ENCODE peak calls at places on chromosomes 5 and 9, in six cellular contexts. One of them, this sample, is unnamed.

GRCh38 chr5:126542441-126542840 is 52.6 kb downstream of the ALDH7A1 start:
- DNase-seq in GM23338: no peak
- DNase-seq in SK-N-SH: no peak
- DNase-seq in DND-41: no peak
- DNase-seq in fibroblast of lung: no peak
- DNase-seq in hepatocyte: no peak
- DNase-seq in this sample: no peak

GRCh38 chr5:119926301-119926700 is 296.9 kb downstream of the FAM170A start:
- DNase-seq in fibroblast of lung: no peak
- DNase-seq in SK-N-SH: no peak
- DNase-seq in DND-41: no peak
- DNase-seq in GM23338: no peak
- DNase-seq in hepatocyte: no peak
- DNase-seq in this sample: no peak

GRCh38 chr5:34682926-34683623 is 26.9 kb downstream of the RAI14 start:
- DNase-seq in SK-N-SH: no peak
- DNase-seq in DND-41: no peak
- DNase-seq in GM23338: no peak
- DNase-seq in hepatocyte: no peak
- DNase-seq in fibroblast of lung: peak
- DNase-seq in this sample: no peak

GRCh38 chr9:69044226-69045219 is 9.0 kb downstream of the FXN start:
- DNase-seq in DND-41: no peak
- DNase-seq in SK-N-SH: peak
- DNase-seq in fibroblast of lung: peak
- DNase-seq in GM23338: peak
- DNase-seq in hepatocyte: no peak
- DNase-seq in this sample: no peak

GRCh38 chr9:759541-759940 is 82.0 kb upstream of the DMRT1 start:
- DNase-seq in DND-41: no peak
- DNase-seq in SK-N-SH: no peak
- DNase-seq in GM23338: no peak
- DNase-seq in fibroblast of lung: no peak
- DNase-seq in hepatocyte: no peak
- DNase-seq in this sample: no peak

GRCh38 chr5:55187370-55187769 is 14.4 kb upstream of the CDC20B start:
- DNase-seq in SK-N-SH: no peak
- DNase-seq in hepatocyte: peak
- DNase-seq in fibroblast of lung: no peak
- DNase-seq in GM23338: peak
- DNase-seq in DND-41: no peak
- DNase-seq in this sample: peak

GRCh38 chr5:132896685-132897084 is 23.2 kb downstream of the LEAP2 start:
- DNase-seq in SK-N-SH: no peak
- DNase-seq in GM23338: no peak
- DNase-seq in hepatocyte: no peak
- DNase-seq in DND-41: no peak
- DNase-seq in fibroblast of lung: no peak
- DNase-seq in this sample: no peak

GRCh38 chr5:167814828-167815227 is 476.6 kb upstream of the WWC1 start:
- DNase-seq in hepatocyte: no peak
- DNase-seq in fibroblast of lung: peak
- DNase-seq in GM23338: peak
- DNase-seq in DND-41: no peak
- DNase-seq in SK-N-SH: no peak
- DNase-seq in this sample: no peak

GRCh38 chr5:56516441-56516840 is 283.3 kb upstream of the ANKRD55 start:
- DNase-seq in fibroblast of lung: no peak
- DNase-seq in DND-41: no peak
- DNase-seq in GM23338: no peak
- DNase-seq in hepatocyte: no peak
- DNase-seq in SK-N-SH: no peak
- DNase-seq in this sample: no peak

GRCh38 chr9:138024131-138024530 is 146.5 kb downstream of the CACNA1B start:
- DNase-seq in GM23338: no peak
- DNase-seq in fibroblast of lung: no peak
- DNase-seq in hepatocyte: no peak
- DNase-seq in SK-N-SH: no peak
- DNase-seq in DND-41: no peak
- DNase-seq in this sample: no peak

GRCh38 chr9:105064248-105065118 is 136.5 kb upstream of the ABCA1 start:
- DNase-seq in hepatocyte: peak
- DNase-seq in DND-41: peak
- DNase-seq in fibroblast of lung: peak
- DNase-seq in GM23338: peak
- DNase-seq in SK-N-SH: peak
- DNase-seq in this sample: peak

GRCh38 chr5:129904102-129904666 is at the start of gene CHSY3:
- DNase-seq in DND-41: no peak
- DNase-seq in fibroblast of lung: peak
- DNase-seq in hepatocyte: peak
- DNase-seq in SK-N-SH: peak
- DNase-seq in GM23338: peak
- DNase-seq in this sample: no peak
- H3K4me2 ChIP-seq in DND-41: no peak
- H3K4me2 ChIP-seq in fibroblast of lung: peak
- H3K4me2 ChIP-seq in hepatocyte: peak
- H3K4me2 ChIP-seq in SK-N-SH: peak
- H3K4me2 ChIP-seq in GM23338: peak
- H3K4me2 ChIP-seq in this sample: no peak

GRCh38 chr9:35395076-35395675 is 94.7 kb upstream of the RUSC2 start:
- DNase-seq in DND-41: no peak
- DNase-seq in fibroblast of lung: no peak
- DNase-seq in hepatocyte: no peak
- DNase-seq in SK-N-SH: no peak
- DNase-seq in GM23338: no peak
- DNase-seq in this sample: no peak

GRCh38 chr9:35398651-35399335 is 91.1 kb upstream of the RUSC2 start:
- DNase-seq in fibroblast of lung: no peak
- DNase-seq in hepatocyte: no peak
- DNase-seq in GM23338: no peak
- DNase-seq in DND-41: no peak
- DNase-seq in SK-N-SH: no peak
- DNase-seq in this sample: no peak

GRCh38 chr9:35397216-35397698 is 92.7 kb upstream of the RUSC2 start:
- DNase-seq in hepatocyte: no peak
- DNase-seq in GM23338: no peak
- DNase-seq in fibroblast of lung: no peak
- DNase-seq in SK-N-SH: no peak
- DNase-seq in DND-41: no peak
- DNase-seq in this sample: no peak

GRCh38 chr9:35396560-35397215 is 93.2 kb upstream of the RUSC2 start:
- DNase-seq in fibroblast of lung: no peak
- DNase-seq in GM23338: no peak
- DNase-seq in DND-41: no peak
- DNase-seq in SK-N-SH: no peak
- DNase-seq in hepatocyte: no peak
- DNase-seq in this sample: no peak

DNA sequence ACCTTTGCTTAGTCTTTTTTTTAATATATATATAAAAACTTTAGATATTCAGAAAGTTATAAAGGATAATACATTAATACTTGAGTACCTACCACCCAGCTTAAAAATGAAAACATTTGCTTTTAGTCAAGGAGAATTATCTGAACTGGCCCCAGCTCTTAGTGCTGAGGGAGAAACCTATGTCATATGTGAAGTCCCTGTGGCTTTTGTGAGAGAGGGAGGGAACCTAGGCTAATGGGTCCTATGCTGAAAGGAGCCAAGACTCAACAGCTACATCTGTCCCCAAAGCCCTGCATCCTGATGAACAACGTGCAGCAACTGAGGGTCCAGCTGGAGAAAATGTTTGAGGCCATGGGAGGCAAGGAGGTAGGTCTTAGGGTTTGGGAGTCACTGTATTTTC is 92.0 kb upstream of the RUSC2 start:
- DNase-seq in SK-N-SH: no peak
- DNase-seq in fibroblast of lung: no peak
- DNase-seq in DND-41: no peak
- DNase-seq in hepatocyte: no peak
- DNase-seq in GM23338: no peak
- DNase-seq in this sample: no peak
- H3K4me2 ChIP-seq in SK-N-SH: no peak
- H3K4me2 ChIP-seq in fibroblast of lung: no peak
- H3K4me2 ChIP-seq in DND-41: no peak
- H3K4me2 ChIP-seq in hepatocyte: no peak
- H3K4me2 ChIP-seq in GM23338: no peak
- H3K4me2 ChIP-seq in this sample: no peak

DNA sequence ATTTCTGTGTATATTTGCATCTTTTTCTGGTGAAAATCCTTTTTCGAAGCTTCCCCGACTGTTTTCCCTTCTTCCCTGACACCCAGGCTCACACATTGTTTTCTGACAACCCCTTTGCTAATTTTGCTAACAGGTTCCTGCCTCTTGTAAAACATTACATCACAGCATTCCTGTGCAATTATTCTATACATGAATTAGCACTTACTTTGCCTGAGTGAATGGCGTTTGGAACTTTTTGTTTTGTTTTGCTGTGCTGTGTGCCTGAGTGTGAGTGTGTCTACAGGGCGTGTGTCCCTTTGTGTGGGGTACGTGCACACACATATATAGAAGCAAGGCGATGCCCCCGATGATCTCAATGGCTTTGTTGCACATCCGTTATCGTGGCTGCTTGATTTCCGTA is 398.4 kb upstream of the IRX1 start:
- DNase-seq in DND-41: no peak
- DNase-seq in SK-N-SH: no peak
- DNase-seq in fibroblast of lung: no peak
- DNase-seq in GM23338: no peak
- DNase-seq in hepatocyte: no peak
- DNase-seq in this sample: no peak
- H3K4me2 ChIP-seq in DND-41: no peak
- H3K4me2 ChIP-seq in SK-N-SH: no peak
- H3K4me2 ChIP-seq in fibroblast of lung: no peak
- H3K4me2 ChIP-seq in GM23338: peak
- H3K4me2 ChIP-seq in hepatocyte: peak
- H3K4me2 ChIP-seq in this sample: no peak

GRCh38 chr9:122609810-122610209 is 4.7 kb upstream of the OR1Q1 start:
- DNase-seq in DND-41: no peak
- DNase-seq in SK-N-SH: no peak
- DNase-seq in hepatocyte: no peak
- DNase-seq in fibroblast of lung: no peak
- DNase-seq in GM23338: no peak
- DNase-seq in this sample: no peak

DNA sequence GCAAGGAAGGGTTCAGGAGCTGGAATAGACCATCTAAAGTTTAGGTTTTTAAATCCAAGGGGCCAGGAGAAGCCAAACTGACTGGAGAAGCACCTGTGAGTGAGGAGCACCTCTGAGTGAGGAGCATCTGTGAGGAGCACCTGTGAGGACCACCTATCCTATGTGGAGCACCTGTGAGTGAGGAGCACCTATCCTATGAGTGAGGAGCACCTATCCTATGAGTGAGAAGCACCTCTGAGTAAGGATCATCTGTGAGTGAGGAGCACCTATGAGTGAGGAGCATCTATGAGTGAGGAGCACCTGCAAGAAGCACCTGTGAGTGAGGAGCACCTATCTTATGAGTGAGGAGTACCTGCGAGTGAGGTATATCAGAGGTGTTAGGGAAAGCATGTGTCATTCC is 8.0 kb upstream of the OR1Q1 start:
- DNase-seq in GM23338: no peak
- DNase-seq in DND-41: no peak
- DNase-seq in hepatocyte: no peak
- DNase-seq in SK-N-SH: no peak
- DNase-seq in fibroblast of lung: no peak
- DNase-seq in this sample: no peak
- H3K4me2 ChIP-seq in GM23338: no peak
- H3K4me2 ChIP-seq in DND-41: no peak
- H3K4me2 ChIP-seq in hepatocyte: no peak
- H3K4me2 ChIP-seq in SK-N-SH: no peak
- H3K4me2 ChIP-seq in fibroblast of lung: no peak
- H3K4me2 ChIP-seq in this sample: no peak

GRCh38 chr5:96655085-96655484 is 7.1 kb upstream of the CAST start:
- DNase-seq in GM23338: no peak
- DNase-seq in hepatocyte: no peak
- DNase-seq in fibroblast of lung: no peak
- DNase-seq in SK-N-SH: no peak
- DNase-seq in DND-41: no peak
- DNase-seq in this sample: no peak
- H3K4me2 ChIP-seq in GM23338: no peak
- H3K4me2 ChIP-seq in hepatocyte: no peak
- H3K4me2 ChIP-seq in fibroblast of lung: peak
- H3K4me2 ChIP-seq in SK-N-SH: peak
- H3K4me2 ChIP-seq in DND-41: no peak
- H3K4me2 ChIP-seq in this sample: no peak

GRCh38 chr5:157217289-157218024 is 36.8 kb downstream of the ITK start:
- DNase-seq in hepatocyte: no peak
- DNase-seq in SK-N-SH: no peak
- DNase-seq in GM23338: no peak
- DNase-seq in DND-41: peak
- DNase-seq in fibroblast of lung: no peak
- DNase-seq in this sample: peak
- H3K4me2 ChIP-seq in hepatocyte: no peak
- H3K4me2 ChIP-seq in SK-N-SH: no peak
- H3K4me2 ChIP-seq in GM23338: no peak
- H3K4me2 ChIP-seq in DND-41: peak
- H3K4me2 ChIP-seq in fibroblast of lung: no peak
- H3K4me2 ChIP-seq in this sample: peak

GRCh38 chr5:113162770-113163169 is 186.2 kb downstream of the DCP2 start:
- DNase-seq in fibroblast of lung: peak
- DNase-seq in GM23338: no peak
- DNase-seq in SK-N-SH: no peak
- DNase-seq in hepatocyte: no peak
- DNase-seq in DND-41: no peak
- DNase-seq in this sample: no peak
- H3K4me2 ChIP-seq in fibroblast of lung: no peak
- H3K4me2 ChIP-seq in GM23338: no peak
- H3K4me2 ChIP-seq in SK-N-SH: no peak
- H3K4me2 ChIP-seq in hepatocyte: no peak
- H3K4me2 ChIP-seq in DND-41: no peak
- H3K4me2 ChIP-seq in this sample: no peak